ENCODE peak calls at places on chromosomes 3 and 15, in ten cellular contexts. I, A, G, M, H, T, Y, F, P and B are unnamed samples.

GRCh38 chr3:18402140-18402834 is 22.9 kb downstream of the SATB1 start:
- DNase-seq in I (no peak), A (no peak), G (no peak), M (no peak), H (no peak), T (no peak), Y (no peak), F (no peak), P (no peak), B (no peak)

GRCh38 chr15:52010633-52011595 is 8.1 kb upstream of the MAPK6 start:
- DNase-seq in I (peak; percentile 92), A (no peak), G (peak; percentile 84), M (no peak), H (peak; percentile 97), T (peak; percentile 72), Y (peak; percentile 97), F (peak; percentile 84), P (no peak), B (peak; percentile 89)

GRCh38 chr3:99176169-99176964 is 274.9 kb upstream of the DCBLD2 start:
- DNase-seq in I (no peak), A (no peak), G (no peak), M (no peak), H (no peak), T (no peak), Y (no peak), F (no peak), P (no peak), B (peak; percentile 72)

GRCh38 chr3:69079269-69080159 is 651 bp downstream of the UBA3 start:
- DNase-seq in I (no peak), A (no peak), G (peak; percentile 30), M (peak; percentile 52), H (no peak), T (no peak), Y (no peak), F (no peak), P (no peak), B (peak; percentile 21)

GRCh38 chr3:112086857-112087524 is 802 bp downstream of the C3orf52 start:
- DNase-seq in I (no peak), A (no peak), G (no peak), M (no peak), H (peak; percentile 66), T (no peak), Y (peak; percentile 50), F (no peak), P (no peak), B (peak; percentile 17)

GRCh38 chr3:23648965-23649328 is 156.8 kb upstream of the UBE2E1 start:
- DNase-seq in I (no peak), A (no peak), G (no peak), M (no peak), H (no peak), T (no peak), Y (no peak), F (no peak), P (peak; percentile 72), B (no peak)

GRCh38 chr3:183298708-183299153 is 45.7 kb downstream of the B3GNT5 start:
- DNase-seq in I (peak; percentile 70), A (peak; percentile 62), G (peak; percentile 61), M (no peak), H (peak; percentile 93), T (peak; percentile 81), Y (peak; percentile 97), F (peak; percentile 98), P (peak; percentile 93), B (peak; percentile 98)

GRCh38 chr3:53776494-53777101 is 69.6 kb downstream of the CHDH start:
- DNase-seq in I (no peak), A (no peak), G (no peak), M (no peak), H (peak; percentile 2), T (no peak), Y (peak; percentile 54), F (no peak), P (no peak), B (peak; percentile 6)

GRCh38 chr3:59262076-59262498 is 212.3 kb upstream of the CFAP20DC start:
- DNase-seq in I (no peak), A (no peak), G (no peak), M (no peak), H (no peak), T (no peak), Y (no peak), F (no peak), P (no peak), B (no peak)

GRCh38 chr15:90294601-90295269 is 29.3 kb downstream of the NGRN start:
- DNase-seq in I (no peak), A (no peak), G (peak; percentile 52), M (no peak), H (no peak), T (no peak), Y (no peak), F (no peak), P (no peak), B (no peak)

GRCh38 chr15:73936588-73937312 is 10.5 kb downstream of the LOXL1 start:
- DNase-seq in I (no peak), A (no peak), G (no peak), M (peak; percentile 52), H (no peak), T (no peak), Y (no peak), F (no peak), P (no peak), B (no peak)

GRCh38 chr15:40323953-40324937 is 753 bp downstream of the INAFM2 start:
- DNase-seq in I (peak; percentile 82), A (no peak), G (peak; percentile 29), M (peak; percentile 67), H (no peak), T (no peak), Y (no peak), F (no peak), P (no peak), B (peak; percentile 38)

GRCh38 chr15:98536976-98537375 is 111.4 kb upstream of the IGF1R start:
- DNase-seq in I (no peak), A (no peak), G (no peak), M (no peak), H (no peak), T (no peak), Y (no peak), F (no peak), P (no peak), B (no peak)

GRCh38 chr3:12455740-12456139 is 28.5 kb upstream of the TSEN2 start:
- DNase-seq in I (no peak), A (no peak), G (no peak), M (no peak), H (no peak), T (no peak), Y (no peak), F (no peak), P (no peak), B (no peak)
- H3K4me3 ChIP-seq in I (no peak overlapping the region), A (no peak overlapping the region), G (no peak overlapping the region), M (no peak overlapping the region), H (no peak overlapping the region), T (no peak overlapping the region), Y (no peak overlapping the region), F (no peak overlapping the region), P (no peak overlapping the region), B (no peak overlapping the region)

GRCh38 chr15:77617507-77618285 is 15.0 kb downstream of the LINGO1 start:
- DNase-seq in I (no peak), A (no peak), G (peak; percentile 79), M (no peak), H (no peak), T (no peak), Y (no peak), F (no peak), P (no peak), B (no peak)
- TF ChIP-seq CTCF in I (peak; percentile 45), A (peak; percentile 57), G (peak; percentile 88), M (no peak), H (peak; percentile 39), T (peak; percentile 37), Y (peak; percentile 32), F (peak; percentile 33), P (no peak), B (peak; percentile 38)

GRCh38 chr15:101239724-101240136 is 12.1 kb downstream of the CHSY1 start:
- DNase-seq in I (no peak), A (no peak), G (no peak), M (no peak), H (no peak), T (no peak), Y (no peak), F (no peak), P (no peak), B (peak; percentile 54)
- H3K4me3 ChIP-seq in I (no peak overlapping the region), A (no peak overlapping the region), G (no peak overlapping the region), M (no peak overlapping the region), H (no peak overlapping the region), T (no peak overlapping the region), Y (no peak overlapping the region), F (no peak overlapping the region), P (no peak overlapping the region), B (no peak overlapping the region)

DNA sequence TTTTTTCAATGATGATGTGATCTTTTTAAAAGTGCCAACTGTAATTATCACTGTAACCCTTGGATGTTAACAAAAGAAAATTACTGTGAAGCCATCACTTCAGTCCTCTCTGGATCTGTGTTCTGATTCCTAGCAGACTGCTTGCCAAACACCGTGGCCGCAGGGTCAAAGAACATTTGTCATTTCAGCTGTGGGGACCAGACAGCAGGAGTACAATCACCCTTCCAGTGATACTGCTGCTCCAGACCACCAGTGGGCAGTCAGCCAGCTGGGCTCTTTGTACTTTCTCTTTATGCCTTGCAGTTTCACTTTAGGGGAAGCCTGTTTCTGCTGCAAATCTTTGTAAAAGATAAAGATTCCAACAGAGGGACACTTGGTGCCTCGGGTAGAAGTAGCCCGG is 770.0 kb downstream of the GRM7 start:
- DNase-seq in I (no peak), A (no peak), G (peak; percentile 16), M (peak; percentile 56), H (peak; percentile 43), T (no peak), Y (peak; percentile 39), F (peak; percentile 79), P (no peak), B (peak; percentile 17)
- TF ChIP-seq CTCF in I (no peak), A (no peak), G (no peak), M (no peak), H (no peak), T (no peak), Y (no peak), F (peak; percentile 11), P (no peak), B (no peak)

GRCh38 chr3:20064387-20064786 is 24.1 kb downstream of the KAT2B start:
- DNase-seq in I (no peak), A (no peak), G (no peak), M (no peak), H (no peak), T (no peak), Y (no peak), F (no peak), P (no peak), B (no peak)

GRCh38 chr3:20057612-20058180 is 17.4 kb downstream of the KAT2B start:
- DNase-seq in I (no peak), A (no peak), G (no peak), M (no peak), H (no peak), T (no peak), Y (peak; percentile 30), F (no peak), P (no peak), B (no peak)

GRCh38 chr3:20062996-20063395 is 22.8 kb downstream of the KAT2B start:
- DNase-seq in I (no peak), A (no peak), G (no peak), M (no peak), H (no peak), T (no peak), Y (no peak), F (no peak), P (no peak), B (no peak)

GRCh38 chr3:20061331-20061730 is 21.1 kb downstream of the KAT2B start:
- DNase-seq in I (no peak), A (no peak), G (no peak), M (no peak), H (no peak), T (no peak), Y (no peak), F (no peak), P (no peak), B (no peak)

GRCh38 chr3:20060924-20061323 is 20.7 kb downstream of the KAT2B start:
- DNase-seq in I (no peak), A (no peak), G (no peak), M (no peak), H (peak; percentile 71), T (no peak), Y (peak; percentile 69), F (no peak), P (no peak), B (peak; percentile 74)
- H3K4me3 ChIP-seq in I (no peak overlapping the region), A (no peak overlapping the region), G (no peak overlapping the region), M (no peak overlapping the region), H (no peak overlapping the region), T (no peak overlapping the region), Y (no peak overlapping the region), F (no peak overlapping the region), P (peak overlapping the region; percentile 13), B (peak overlapping the region; percentile 7)